ENCODE peak calls at places on chromosomes 11 and 22, in ten cellular contexts. C, Z, F, L, W, G, S, K, R and Q are unnamed samples.

GRCh38 chr11:132072044-132072879 is 701.8 kb downstream of the NTM start:
- DNase-seq in R (no peak), Z (no peak), S (no peak), F (peak; percentile 72), L (peak; percentile 8), G (no peak), C (peak; percentile 91), W (peak; percentile 80), K (no peak), Q (peak; percentile 69)

GRCh38 chr22:48088226-48088625 is 1325.8 kb downstream of the TBC1D22A start:
- DNase-seq in G (no peak), Z (no peak), R (no peak), C (no peak), W (no peak), L (no peak), F (no peak), S (no peak), K (no peak), Q (peak; percentile 1)

GRCh38 chr11:1397862-1398505 is 8.2 kb downstream of the BRSK2 start:
- DNase-seq in S (no peak), G (no peak), F (no peak), C (no peak), R (no peak), L (no peak), W (no peak), K (no peak), Z (no peak), Q (no peak)

GRCh38 chr11:13183094-13183825 is 94.3 kb upstream of the BMAL1 start:
- DNase-seq in S (peak; percentile 20), W (peak; percentile 61), G (peak; percentile 8), L (peak; percentile 51), F (peak; percentile 16), R (no peak), C (peak; percentile 57), K (peak; percentile 32), Z (peak; percentile 48), Q (peak; percentile 54)

GRCh38 chr22:22474733-22475132 is 33.8 kb downstream of the ZNF280B start:
- DNase-seq in S (peak; percentile 30), W (no peak), C (no peak), L (no peak), K (no peak), Z (no peak), R (no peak), G (no peak), F (no peak), Q (no peak)

GRCh38 chr11:420911-421321 is 6.1 kb upstream of the SIGIRR start:
- DNase-seq in L (no peak), S (no peak), R (peak; percentile 20), C (no peak), W (no peak), K (no peak), F (no peak), Z (no peak), G (no peak), Q (no peak)

GRCh38 chr11:44484211-44484610 is 81.3 kb upstream of the CD82 start:
- DNase-seq in Z (peak; percentile 26), R (no peak), L (peak; percentile 29), G (no peak), F (peak; percentile 39), S (peak; percentile 58), K (no peak), W (no peak), C (no peak), Q (peak; percentile 13)

GRCh38 chr11:64064374-64065140 is 28.8 kb downstream of the FLRT1 start:
- DNase-seq in K (no peak), Z (no peak), C (no peak), F (no peak), L (no peak), G (no peak), W (no peak), R (no peak), S (no peak), Q (no peak)

GRCh38 chr11:43962383-43962969 is 20.0 kb downstream of the C11orf96 start:
- DNase-seq in K (no peak), L (no peak), R (no peak), G (no peak), C (no peak), W (no peak), Z (no peak), F (no peak), S (no peak), Q (peak; percentile 59)

GRCh38 chr22:42791721-42792452 is 65.2 kb downstream of the ARFGAP3 start:
- DNase-seq in W (peak; percentile 15), S (no peak), F (no peak), G (no peak), R (no peak), Z (no peak), C (no peak), L (no peak), K (no peak), Q (peak; percentile 9)

GRCh38 chr11:116578971-116579687 is 193.7 kb downstream of the BUD13 start:
- DNase-seq in K (no peak), L (no peak), W (no peak), F (no peak), C (no peak), Z (no peak), G (no peak), R (no peak), S (no peak), Q (no peak)

GRCh38 chr22:26722159-26722558 is 64.8 kb downstream of the MIAT start:
- DNase-seq in K (no peak), F (no peak), G (no peak), W (no peak), C (no peak), R (no peak), L (no peak), S (no peak), Z (no peak), Q (no peak)

GRCh38 chr11:14435717-14436116 is 63.9 kb downstream of the COPB1 start:
- DNase-seq in L (no peak), S (no peak), F (no peak), K (peak; percentile 16), W (no peak), G (no peak), C (no peak), R (no peak), Z (no peak), Q (no peak)

GRCh38 chr11:75639752-75640151 is 29.1 kb downstream of the MAP6 start:
- DNase-seq in S (no peak), Z (no peak), G (peak; percentile 73), R (no peak), W (peak; percentile 61), L (no peak), F (peak; percentile 34), K (no peak), C (peak; percentile 20), Q (peak; percentile 46)

GRCh38 chr11:91239359-91239758 is 985.3 kb upstream of the FAT3 start:
- DNase-seq in R (no peak), S (no peak), K (no peak), L (no peak), C (no peak), G (no peak), F (no peak), Z (no peak), W (no peak), Q (no peak)

GRCh38 chr22:44753189-44754042 is 1.0 kb downstream of the ARHGAP8 start:
- DNase-seq in F (peak; percentile 67), L (no peak), R (no peak), K (no peak), G (no peak), Z (no peak), C (no peak), S (no peak), W (peak; percentile 64), Q (peak; percentile 42)

GRCh38 chr11:103055174-103055890 is 36.6 kb downstream of the DCUN1D5 start:
- DNase-seq in W (peak; percentile 73), K (peak; percentile 25), F (peak; percentile 8), G (no peak), Z (no peak), L (peak; percentile 60), R (no peak), S (no peak), C (peak; percentile 39), Q (peak; percentile 64)

GRCh38 chr11:126499124-126499752 is 143.8 kb downstream of the ST3GAL4 start:
- DNase-seq in W (no peak), F (no peak), K (no peak), R (no peak), S (no peak), G (no peak), Z (no peak), L (no peak), C (no peak), Q (no peak)

GRCh38 chr11:1828542-1828941 is 6.2 kb upstream of the SYT8 start:
- DNase-seq in W (no peak), F (no peak), R (no peak), C (no peak), Z (no peak), G (no peak), K (no peak), L (no peak), S (no peak), Q (no peak)

GRCh38 chr11:130464289-130464812 is 15.9 kb downstream of the ADAMTS15 start:
- DNase-seq in C (no peak), F (no peak), R (no peak), G (no peak), L (no peak), W (no peak), Z (no peak), K (no peak), S (no peak), Q (peak; percentile 78)

GRCh38 chr11:47176328-47177228 is at the start of gene ARFGAP2:
- DNase-seq in W (peak; percentile 95), S (peak; percentile 100), C (peak; percentile 83), G (peak; percentile 94), L (peak; percentile 91), K (peak; percentile 97), F (peak; percentile 100), Z (peak; percentile 99), R (peak; percentile 96), Q (peak; percentile 97)